ENCODE peak calls at places on chromosome 20, in four cellular contexts. One of them, this sample, is unnamed.

GRCh38 chr20:64065973-64066341 is 3.0 kb downstream of the TCEA2 start:
- DNase-seq in HepG2: no peak
- DNase-seq in GM12878: peak
- DNase-seq in K562: peak
- DNase-seq in this sample: no peak

GRCh38 chr20:5008743-5009142 is 7.4 kb upstream of the SLC23A2 start:
- DNase-seq in K562: no peak
- DNase-seq in HepG2: no peak
- DNase-seq in GM12878: no peak
- DNase-seq in this sample: no peak

GRCh38 chr20:38601216-38602184 is at the start of gene ARHGAP40:
- DNase-seq in K562: peak
- DNase-seq in GM12878: no peak
- DNase-seq in HepG2: peak
- DNase-seq in this sample: peak

GRCh38 chr20:90651-91050 is 3.2 kb downstream of the DEFB125 start:
- DNase-seq in HepG2: no peak
- DNase-seq in GM12878: no peak
- DNase-seq in K562: no peak
- DNase-seq in this sample: no peak

GRCh38 chr20:2252419-2253060 is 43.3 kb upstream of the TGM3 start:
- DNase-seq in GM12878: no peak
- DNase-seq in K562: no peak
- DNase-seq in HepG2: no peak
- DNase-seq in this sample: no peak

GRCh38 chr20:50582591-50583234 is 72.5 kb downstream of the PTPN1 start:
- DNase-seq in HepG2: no peak
- DNase-seq in K562: no peak
- DNase-seq in GM12878: no peak
- DNase-seq in this sample: no peak

GRCh38 chr20:46021361-46022359 is 7.4 kb upstream of the SLC12A5 start:
- DNase-seq in GM12878: no peak
- DNase-seq in HepG2: peak
- DNase-seq in K562: peak
- DNase-seq in this sample: peak

GRCh38 chr20:34072778-34073177 is 39.3 kb downstream of the EIF2S2 start:
- DNase-seq in K562: no peak
- DNase-seq in HepG2: no peak
- DNase-seq in GM12878: no peak
- DNase-seq in this sample: no peak

GRCh38 chr20:37360515-37361115 is 14.7 kb downstream of the SRC start:
- DNase-seq in HepG2: no peak
- DNase-seq in K562: no peak
- DNase-seq in GM12878: no peak
- DNase-seq in this sample: no peak

GRCh38 chr20:1835126-1835525 is 60.1 kb upstream of the SIRPA start:
- DNase-seq in GM12878: no peak
- DNase-seq in HepG2: no peak
- DNase-seq in K562: no peak
- DNase-seq in this sample: no peak

GRCh38 chr20:53349730-53350129 is 243.9 kb downstream of the ZNF217 start:
- DNase-seq in HepG2: no peak
- DNase-seq in GM12878: no peak
- DNase-seq in K562: no peak
- DNase-seq in this sample: no peak

GRCh38 chr20:53352727-53353440 is 240.8 kb downstream of the ZNF217 start:
- DNase-seq in HepG2: no peak
- DNase-seq in GM12878: no peak
- DNase-seq in K562: no peak
- DNase-seq in this sample: no peak

GRCh38 chr20:53355790-53356189 is 237.8 kb downstream of the ZNF217 start:
- DNase-seq in K562: no peak
- DNase-seq in HepG2: no peak
- DNase-seq in GM12878: no peak
- DNase-seq in this sample: no peak

DNA sequence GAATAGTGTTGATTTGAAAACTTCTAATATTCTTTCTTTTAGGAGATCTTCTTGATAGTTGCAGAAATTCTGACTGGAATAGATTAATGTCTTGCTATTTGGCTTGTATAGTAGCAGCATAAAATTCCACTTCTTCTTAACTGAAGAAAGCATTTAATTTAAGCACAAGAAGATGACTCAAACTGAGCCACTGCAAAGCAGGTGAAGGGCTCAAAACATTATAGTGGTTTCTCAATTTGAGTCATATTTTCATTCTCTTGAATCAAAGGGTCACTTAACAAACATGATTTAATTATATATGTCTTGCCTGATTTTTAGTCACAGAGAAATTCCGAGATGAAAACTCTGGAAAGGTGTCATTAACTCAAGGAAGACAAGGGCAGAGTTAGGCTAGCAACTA is 239.3 kb downstream of the ZNF217 start:
- DNase-seq in K562: no peak
- DNase-seq in GM12878: no peak
- DNase-seq in HepG2: no peak
- DNase-seq in this sample: no peak
- TF ChIP-seq FOXK2 in K562: no peak
- TF ChIP-seq FOXK2 in GM12878: no peak
- TF ChIP-seq FOXK2 in HepG2: no peak
- TF ChIP-seq FOXK2 in this sample: no peak

GRCh38 chr20:40848530-40848929 is 159.5 kb upstream of the MAFB start:
- DNase-seq in HepG2: no peak
- DNase-seq in GM12878: no peak
- DNase-seq in K562: no peak
- DNase-seq in this sample: no peak

GRCh38 chr20:40838516-40838915 is 149.5 kb upstream of the MAFB start:
- DNase-seq in HepG2: no peak
- DNase-seq in K562: no peak
- DNase-seq in GM12878: no peak
- DNase-seq in this sample: no peak

GRCh38 chr20:40849456-40849855 is 160.4 kb upstream of the MAFB start:
- DNase-seq in HepG2: no peak
- DNase-seq in GM12878: no peak
- DNase-seq in K562: no peak
- DNase-seq in this sample: no peak

GRCh38 chr20:40843251-40843650 is 154.2 kb upstream of the MAFB start:
- DNase-seq in HepG2: no peak
- DNase-seq in GM12878: no peak
- DNase-seq in K562: no peak
- DNase-seq in this sample: no peak

DNA sequence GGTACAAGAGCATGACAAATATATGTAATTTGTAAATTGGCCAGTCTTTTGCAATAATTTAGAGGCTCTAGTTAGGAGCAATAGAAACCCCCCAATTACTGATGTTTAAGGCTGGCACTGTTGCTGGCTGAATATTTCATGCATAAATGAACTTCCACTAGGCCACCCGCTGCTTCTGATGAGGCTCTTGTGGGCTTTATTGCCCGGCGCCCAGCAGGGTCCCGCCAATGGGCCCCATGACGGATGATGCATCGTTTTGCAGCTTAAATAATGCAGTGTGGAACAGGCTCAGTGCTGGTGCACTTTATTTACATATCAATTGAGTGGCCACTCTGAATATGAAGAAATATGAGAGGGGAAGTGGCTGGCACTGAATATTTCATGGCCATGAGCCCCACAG is 155.2 kb upstream of the MAFB start:
- DNase-seq in GM12878: no peak
- DNase-seq in HepG2: no peak
- DNase-seq in K562: no peak
- DNase-seq in this sample: peak
- TF ChIP-seq FOXK2 in GM12878: no peak
- TF ChIP-seq FOXK2 in HepG2: no peak
- TF ChIP-seq FOXK2 in K562: no peak
- TF ChIP-seq FOXK2 in this sample: no peak

GRCh38 chr20:59221049-59221748 is 57.6 kb downstream of the ZNF831 start:
- DNase-seq in K562: no peak
- DNase-seq in HepG2: peak
- DNase-seq in GM12878: no peak
- DNase-seq in this sample: peak

GRCh38 chr20:59222239-59222981 is 58.8 kb downstream of the ZNF831 start:
- DNase-seq in GM12878: peak
- DNase-seq in K562: peak
- DNase-seq in HepG2: peak
- DNase-seq in this sample: peak

GRCh38 chr20:59220161-59220560 is 56.5 kb downstream of the ZNF831 start:
- DNase-seq in K562: no peak
- DNase-seq in GM12878: no peak
- DNase-seq in HepG2: no peak
- DNase-seq in this sample: no peak

GRCh38 chr20:59222982-59223610 is 59.5 kb downstream of the ZNF831 start:
- DNase-seq in K562: no peak
- DNase-seq in HepG2: no peak
- DNase-seq in GM12878: no peak
- DNase-seq in this sample: peak

DNA sequence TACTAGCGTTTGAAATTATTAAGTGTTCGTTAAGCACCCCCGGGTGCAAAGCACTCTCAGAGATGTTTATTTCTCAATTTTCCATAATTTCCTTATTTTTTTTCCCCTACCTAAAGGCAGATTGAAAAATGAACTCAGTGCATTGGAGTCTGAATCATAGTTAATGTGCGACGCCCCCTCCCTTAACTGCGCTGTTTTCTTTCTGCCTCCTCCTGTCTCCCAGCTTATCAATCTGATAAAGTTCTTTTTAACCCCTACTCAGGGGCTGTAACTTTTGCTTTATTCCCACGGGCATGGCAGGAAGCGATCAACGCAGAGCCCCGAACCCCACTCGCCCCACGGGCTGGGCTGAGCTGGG is 58.2 kb downstream of the ZNF831 start:
- DNase-seq in K562: no peak
- DNase-seq in GM12878: no peak
- DNase-seq in HepG2: no peak
- DNase-seq in this sample: no peak
- TF ChIP-seq FOXK2 in K562: no peak
- TF ChIP-seq FOXK2 in GM12878: no peak
- TF ChIP-seq FOXK2 in HepG2: no peak
- TF ChIP-seq FOXK2 in this sample: no peak

DNA sequence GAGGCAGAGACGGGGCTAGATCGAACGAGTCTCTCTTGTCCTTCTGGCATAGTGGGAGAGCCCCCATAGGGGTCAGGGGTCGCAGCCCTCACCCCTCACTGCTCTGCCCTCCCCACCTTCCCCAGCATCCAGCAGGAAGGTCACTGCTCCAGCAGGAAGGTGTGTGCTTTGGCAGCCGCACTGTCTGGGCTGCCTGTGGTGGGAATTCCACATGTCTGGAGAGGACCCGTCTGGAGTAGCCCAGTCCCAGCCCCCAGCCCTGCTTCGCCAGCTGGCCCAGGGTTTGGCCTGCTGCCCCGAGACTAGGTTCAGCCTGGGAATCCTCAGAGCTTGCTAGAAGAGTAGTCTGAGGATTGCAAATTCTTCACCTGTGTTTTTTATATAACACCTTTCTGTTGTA is 2.5 kb upstream of the R3HDML start:
- DNase-seq in GM12878: no peak
- DNase-seq in HepG2: no peak
- DNase-seq in K562: peak
- DNase-seq in this sample: no peak
- TF ChIP-seq FOXK2 in GM12878: no peak
- TF ChIP-seq FOXK2 in HepG2: no peak
- TF ChIP-seq FOXK2 in K562: no peak
- TF ChIP-seq FOXK2 in this sample: no peak

DNA sequence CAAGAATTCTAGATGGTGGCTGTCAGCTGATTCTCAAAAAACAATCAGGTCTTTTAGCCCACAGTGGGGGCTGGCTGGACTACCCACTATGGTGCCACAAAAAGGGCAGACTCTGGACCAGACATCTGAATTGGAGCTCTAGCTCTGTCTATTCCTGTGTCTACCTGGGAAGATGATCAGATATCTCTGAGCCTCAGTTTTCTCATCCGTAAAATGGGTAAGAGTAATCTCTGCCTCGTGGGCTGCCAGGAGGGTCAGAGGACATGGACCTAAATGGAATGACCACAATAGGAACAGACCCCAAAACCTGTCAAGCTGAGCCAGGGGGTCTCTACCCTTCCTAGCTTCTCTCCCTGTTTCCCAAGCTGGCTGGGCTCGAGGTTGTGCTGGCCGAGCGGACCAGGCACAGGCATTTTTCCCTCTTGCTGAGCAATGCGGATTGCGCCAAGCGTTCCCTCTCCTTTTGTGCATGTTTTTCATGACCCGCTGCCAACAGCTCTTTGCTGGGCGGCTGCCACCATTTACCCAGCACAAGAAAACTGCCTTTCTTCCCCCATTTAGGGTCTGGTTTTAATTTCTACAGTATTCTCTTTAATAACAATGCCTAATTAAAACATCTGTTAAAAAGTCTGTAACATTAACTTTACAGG is 74.7 kb upstream of the MAFB start:
- DNase-seq in GM12878: no peak
- DNase-seq in HepG2: no peak
- DNase-seq in K562: no peak
- DNase-seq in this sample: no peak
- TF ChIP-seq FOXK2 in GM12878: no peak
- TF ChIP-seq FOXK2 in HepG2: no peak
- TF ChIP-seq FOXK2 in K562: no peak
- TF ChIP-seq FOXK2 in this sample: no peak

DNA sequence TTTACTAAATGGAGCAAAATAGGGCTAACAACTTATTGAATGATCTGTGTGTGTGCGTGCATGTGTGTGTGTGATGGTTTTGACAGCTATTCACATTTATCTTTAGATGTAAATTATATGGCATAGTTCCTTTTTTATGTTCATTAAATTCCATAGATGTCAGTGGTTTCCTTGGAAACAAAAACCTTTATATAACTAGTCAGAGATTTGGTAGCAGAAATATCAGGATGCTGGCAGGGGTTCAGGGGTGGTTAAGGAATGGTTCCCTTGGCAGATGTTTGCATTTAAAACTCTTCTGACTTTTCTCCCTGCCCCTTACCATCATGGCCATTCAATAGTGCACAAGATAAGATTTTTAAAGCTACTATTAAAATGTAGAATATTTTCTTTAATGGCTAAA is 256.6 kb downstream of the PLCB1 start:
- DNase-seq in K562: no peak
- DNase-seq in HepG2: no peak
- DNase-seq in GM12878: no peak
- DNase-seq in this sample: no peak
- TF ChIP-seq FOXK2 in K562: no peak
- TF ChIP-seq FOXK2 in HepG2: no peak
- TF ChIP-seq FOXK2 in GM12878: no peak
- TF ChIP-seq FOXK2 in this sample: no peak